ENCODE peak calls at places on chromosomes 12 and 14, in ten cellular contexts. One of them, this sample, is unnamed.

GRCh38 chr12:111640498-111640897 is 41.4 kb upstream of the ATXN2 start:
- DNase-seq in AG09309: no peak
- DNase-seq in A549: no peak
- DNase-seq in cardiac fibroblast: no peak
- DNase-seq in IMR-90: no peak
- DNase-seq in GM12865: no peak
- DNase-seq in CD8-positive, alpha-beta T cell: no peak
- DNase-seq in tibial artery: no peak
- DNase-seq in fibroblast of pulmonary artery: no peak
- DNase-seq in HCT116: no peak
- DNase-seq in this sample: no peak

GRCh38 chr14:38199768-38200167 is 7.9 kb upstream of the SSTR1 start:
- DNase-seq in A549: no peak
- DNase-seq in GM12865: no peak
- DNase-seq in AG09309: no peak
- DNase-seq in HCT116: no peak
- DNase-seq in fibroblast of pulmonary artery: peak; percentile 17
- DNase-seq in CD8-positive, alpha-beta T cell: no peak
- DNase-seq in tibial artery: no peak
- DNase-seq in cardiac fibroblast: peak; percentile 76
- DNase-seq in IMR-90: peak; percentile 72
- DNase-seq in this sample: no peak

GRCh38 chr12:132955094-132955932 is 793 bp downstream of the ZNF605 start:
- DNase-seq in CD8-positive, alpha-beta T cell: no peak
- DNase-seq in IMR-90: peak; percentile 67
- DNase-seq in cardiac fibroblast: peak; percentile 79
- DNase-seq in tibial artery: no peak
- DNase-seq in AG09309: peak; percentile 25
- DNase-seq in fibroblast of pulmonary artery: peak; percentile 68
- DNase-seq in A549: peak; percentile 21
- DNase-seq in GM12865: peak; percentile 54
- DNase-seq in HCT116: no peak
- DNase-seq in this sample: peak; percentile 63

GRCh38 chr14:74756326-74756725 is 6.8 kb upstream of the YLPM1 start:
- DNase-seq in tibial artery: no peak
- DNase-seq in cardiac fibroblast: no peak
- DNase-seq in GM12865: no peak
- DNase-seq in CD8-positive, alpha-beta T cell: no peak
- DNase-seq in A549: no peak
- DNase-seq in IMR-90: no peak
- DNase-seq in HCT116: no peak
- DNase-seq in fibroblast of pulmonary artery: no peak
- DNase-seq in AG09309: no peak
- DNase-seq in this sample: no peak

GRCh38 chr12:42652048-42652447 is 62.5 kb upstream of the PRICKLE1 start:
- DNase-seq in HCT116: no peak
- DNase-seq in GM12865: no peak
- DNase-seq in A549: no peak
- DNase-seq in fibroblast of pulmonary artery: no peak
- DNase-seq in cardiac fibroblast: no peak
- DNase-seq in tibial artery: no peak
- DNase-seq in IMR-90: no peak
- DNase-seq in CD8-positive, alpha-beta T cell: no peak
- DNase-seq in AG09309: no peak
- DNase-seq in this sample: no peak

GRCh38 chr14:103220982-103221641 is 97.9 kb downstream of the TNFAIP2 start:
- DNase-seq in IMR-90: no peak
- DNase-seq in CD8-positive, alpha-beta T cell: no peak
- DNase-seq in tibial artery: no peak
- DNase-seq in cardiac fibroblast: no peak
- DNase-seq in GM12865: no peak
- DNase-seq in AG09309: no peak
- DNase-seq in HCT116: no peak
- DNase-seq in fibroblast of pulmonary artery: no peak
- DNase-seq in A549: no peak
- DNase-seq in this sample: no peak

GRCh38 chr12:60191676-60192359 is 596.0 kb downstream of the SLC16A7 start:
- DNase-seq in HCT116: no peak
- DNase-seq in tibial artery: no peak
- DNase-seq in cardiac fibroblast: peak; percentile 73
- DNase-seq in GM12865: no peak
- DNase-seq in AG09309: no peak
- DNase-seq in CD8-positive, alpha-beta T cell: no peak
- DNase-seq in IMR-90: peak; percentile 64
- DNase-seq in fibroblast of pulmonary artery: peak; percentile 38
- DNase-seq in A549: no peak
- DNase-seq in this sample: peak; percentile 39

GRCh38 chr14:24179961-24180726 is 8.3 kb downstream of the REC8 start:
- DNase-seq in tibial artery: no peak
- DNase-seq in cardiac fibroblast: peak; percentile 88
- DNase-seq in GM12865: no peak
- DNase-seq in fibroblast of pulmonary artery: peak; percentile 88
- DNase-seq in HCT116: no peak
- DNase-seq in A549: no peak
- DNase-seq in IMR-90: peak; percentile 90
- DNase-seq in CD8-positive, alpha-beta T cell: no peak
- DNase-seq in AG09309: peak; percentile 79
- DNase-seq in this sample: peak; percentile 90

GRCh38 chr12:46921048-46921753 is 95.4 kb upstream of the SLC38A4 start:
- DNase-seq in fibroblast of pulmonary artery: peak; percentile 49
- DNase-seq in CD8-positive, alpha-beta T cell: no peak
- DNase-seq in GM12865: no peak
- DNase-seq in tibial artery: no peak
- DNase-seq in cardiac fibroblast: peak; percentile 66
- DNase-seq in A549: no peak
- DNase-seq in AG09309: no peak
- DNase-seq in IMR-90: peak; percentile 82
- DNase-seq in HCT116: no peak
- DNase-seq in this sample: peak; percentile 72

GRCh38 chr12:124861492-124861891 is 2.2 kb downstream of the SCARB1 start:
- DNase-seq in cardiac fibroblast: peak; percentile 87
- DNase-seq in GM12865: peak; percentile 72
- DNase-seq in fibroblast of pulmonary artery: peak; percentile 75
- DNase-seq in AG09309: no peak
- DNase-seq in IMR-90: no peak
- DNase-seq in CD8-positive, alpha-beta T cell: no peak
- DNase-seq in HCT116: peak; percentile 53
- DNase-seq in A549: no peak
- DNase-seq in tibial artery: peak; percentile 82
- DNase-seq in this sample: peak; percentile 77

GRCh38 chr12:106774808-106775524 is 484 bp downstream of the RIC8B start:
- DNase-seq in HCT116: no peak
- DNase-seq in fibroblast of pulmonary artery: no peak
- DNase-seq in CD8-positive, alpha-beta T cell: no peak
- DNase-seq in IMR-90: no peak
- DNase-seq in GM12865: peak; percentile 27
- DNase-seq in AG09309: no peak
- DNase-seq in tibial artery: no peak
- DNase-seq in cardiac fibroblast: no peak
- DNase-seq in A549: no peak
- DNase-seq in this sample: no peak

GRCh38 chr12:47576256-47576655 is 129.6 kb downstream of the RPAP3 start:
- DNase-seq in GM12865: no peak
- DNase-seq in A549: no peak
- DNase-seq in tibial artery: no peak
- DNase-seq in CD8-positive, alpha-beta T cell: no peak
- DNase-seq in AG09309: no peak
- DNase-seq in IMR-90: no peak
- DNase-seq in fibroblast of pulmonary artery: no peak
- DNase-seq in cardiac fibroblast: no peak
- DNase-seq in HCT116: no peak
- DNase-seq in this sample: no peak

GRCh38 chr14:39266589-39266870 is 32.8 kb downstream of the MIA2 start:
- DNase-seq in cardiac fibroblast: no peak
- DNase-seq in fibroblast of pulmonary artery: peak; percentile 47
- DNase-seq in IMR-90: peak; percentile 34
- DNase-seq in CD8-positive, alpha-beta T cell: no peak
- DNase-seq in A549: no peak
- DNase-seq in AG09309: no peak
- DNase-seq in tibial artery: peak; percentile 81
- DNase-seq in GM12865: peak; percentile 82
- DNase-seq in HCT116: no peak
- DNase-seq in this sample: no peak

GRCh38 chr12:72209096-72209495 is 63.1 kb upstream of the TRHDE start:
- DNase-seq in fibroblast of pulmonary artery: no peak
- DNase-seq in GM12865: no peak
- DNase-seq in HCT116: no peak
- DNase-seq in IMR-90: no peak
- DNase-seq in tibial artery: no peak
- DNase-seq in A549: no peak
- DNase-seq in CD8-positive, alpha-beta T cell: no peak
- DNase-seq in AG09309: no peak
- DNase-seq in cardiac fibroblast: no peak
- DNase-seq in this sample: no peak

GRCh38 chr12:112133418-112133817 is 8.1 kb downstream of the TRAFD1 start:
- DNase-seq in cardiac fibroblast: no peak
- DNase-seq in HCT116: no peak
- DNase-seq in tibial artery: no peak
- DNase-seq in AG09309: no peak
- DNase-seq in IMR-90: no peak
- DNase-seq in fibroblast of pulmonary artery: no peak
- DNase-seq in GM12865: no peak
- DNase-seq in CD8-positive, alpha-beta T cell: no peak
- DNase-seq in A549: no peak
- DNase-seq in this sample: no peak

GRCh38 chr12:116520801-116521471 is 38.2 kb upstream of the MAP1LC3B2 start:
- DNase-seq in tibial artery: no peak
- DNase-seq in HCT116: no peak
- DNase-seq in A549: no peak
- DNase-seq in cardiac fibroblast: peak; percentile 46
- DNase-seq in fibroblast of pulmonary artery: peak; percentile 61
- DNase-seq in CD8-positive, alpha-beta T cell: no peak
- DNase-seq in IMR-90: peak; percentile 33
- DNase-seq in AG09309: peak; percentile 76
- DNase-seq in GM12865: no peak
- DNase-seq in this sample: peak; percentile 84
- H3K4me3 ChIP-seq in tibial artery: no peak overlapping the region
- H3K4me3 ChIP-seq in HCT116: peak overlapping the region; percentile 2
- H3K4me3 ChIP-seq in A549: no peak overlapping the region
- H3K4me3 ChIP-seq in cardiac fibroblast: no peak overlapping the region
- H3K4me3 ChIP-seq in fibroblast of pulmonary artery: no peak overlapping the region
- H3K4me3 ChIP-seq in CD8-positive, alpha-beta T cell: no peak overlapping the region
- H3K4me3 ChIP-seq in IMR-90: no peak overlapping the region
- H3K4me3 ChIP-seq in AG09309: peak overlapping the region; percentile 9
- H3K4me3 ChIP-seq in GM12865: no peak overlapping the region
- H3K4me3 ChIP-seq in this sample: no peak overlapping the region

DNA sequence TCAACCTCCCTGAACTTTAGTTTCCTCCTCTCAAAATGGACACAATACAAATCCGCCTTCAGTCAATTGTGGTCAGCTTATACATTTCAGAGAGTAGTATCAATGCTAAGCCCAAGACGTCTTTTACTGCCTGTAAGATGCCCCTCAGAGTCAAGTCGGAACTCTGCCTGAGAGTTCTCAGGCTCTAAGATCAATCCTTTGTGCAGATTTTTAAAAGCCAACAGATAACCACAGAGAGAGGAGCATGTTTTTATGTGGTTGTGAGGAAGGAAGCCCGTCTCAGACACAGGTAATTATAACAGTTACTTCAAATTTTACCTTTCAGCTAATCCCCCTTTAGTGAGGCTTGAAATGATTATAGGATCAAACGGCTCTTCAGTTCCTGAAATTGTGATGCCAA is 91.6 kb downstream of the HELB start:
- DNase-seq in cardiac fibroblast: no peak
- DNase-seq in IMR-90: no peak
- DNase-seq in CD8-positive, alpha-beta T cell: no peak
- DNase-seq in fibroblast of pulmonary artery: no peak
- DNase-seq in AG09309: no peak
- DNase-seq in GM12865: no peak
- DNase-seq in tibial artery: no peak
- DNase-seq in HCT116: no peak
- DNase-seq in A549: no peak
- DNase-seq in this sample: no peak
- TF ChIP-seq CTCF in cardiac fibroblast: no peak
- TF ChIP-seq CTCF in IMR-90: no peak
- TF ChIP-seq CTCF in CD8-positive, alpha-beta T cell: no peak
- TF ChIP-seq CTCF in fibroblast of pulmonary artery: no peak
- TF ChIP-seq CTCF in AG09309: no peak
- TF ChIP-seq CTCF in GM12865: no peak
- TF ChIP-seq CTCF in tibial artery: no peak
- TF ChIP-seq CTCF in HCT116: no peak
- TF ChIP-seq CTCF in A549: no peak
- TF ChIP-seq CTCF in this sample: no peak

DNA sequence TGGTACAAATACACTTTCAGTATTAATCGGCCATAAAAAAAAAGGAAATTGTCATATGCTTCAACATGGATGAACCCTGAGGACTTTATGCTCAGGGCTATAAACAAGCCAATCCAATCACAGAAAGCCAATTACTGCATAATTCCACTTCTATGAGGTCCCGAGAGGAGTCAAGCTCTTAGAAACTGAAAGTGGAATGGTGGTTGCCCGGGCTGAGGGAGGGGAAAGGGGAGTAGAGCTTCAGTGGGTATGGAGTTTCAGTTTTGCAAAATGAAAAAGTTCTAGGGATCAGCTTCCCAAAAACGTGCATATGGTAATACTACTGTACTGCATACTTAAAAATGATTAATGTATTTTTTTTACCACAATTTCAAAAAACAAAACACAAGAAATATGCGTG is 52.0 kb downstream of the RNF34 start:
- DNase-seq in cardiac fibroblast: no peak
- DNase-seq in tibial artery: no peak
- DNase-seq in GM12865: no peak
- DNase-seq in AG09309: no peak
- DNase-seq in HCT116: no peak
- DNase-seq in fibroblast of pulmonary artery: no peak
- DNase-seq in A549: no peak
- DNase-seq in CD8-positive, alpha-beta T cell: no peak
- DNase-seq in IMR-90: no peak
- DNase-seq in this sample: no peak
- H3K4me3 ChIP-seq in cardiac fibroblast: no peak overlapping the region
- H3K4me3 ChIP-seq in tibial artery: peak overlapping the region; percentile 5
- H3K4me3 ChIP-seq in GM12865: no peak overlapping the region
- H3K4me3 ChIP-seq in AG09309: no peak overlapping the region
- H3K4me3 ChIP-seq in HCT116: no peak overlapping the region
- H3K4me3 ChIP-seq in fibroblast of pulmonary artery: no peak overlapping the region
- H3K4me3 ChIP-seq in A549: no peak overlapping the region
- H3K4me3 ChIP-seq in CD8-positive, alpha-beta T cell: no peak overlapping the region
- H3K4me3 ChIP-seq in IMR-90: no peak overlapping the region
- H3K4me3 ChIP-seq in this sample: no peak overlapping the region

DNA sequence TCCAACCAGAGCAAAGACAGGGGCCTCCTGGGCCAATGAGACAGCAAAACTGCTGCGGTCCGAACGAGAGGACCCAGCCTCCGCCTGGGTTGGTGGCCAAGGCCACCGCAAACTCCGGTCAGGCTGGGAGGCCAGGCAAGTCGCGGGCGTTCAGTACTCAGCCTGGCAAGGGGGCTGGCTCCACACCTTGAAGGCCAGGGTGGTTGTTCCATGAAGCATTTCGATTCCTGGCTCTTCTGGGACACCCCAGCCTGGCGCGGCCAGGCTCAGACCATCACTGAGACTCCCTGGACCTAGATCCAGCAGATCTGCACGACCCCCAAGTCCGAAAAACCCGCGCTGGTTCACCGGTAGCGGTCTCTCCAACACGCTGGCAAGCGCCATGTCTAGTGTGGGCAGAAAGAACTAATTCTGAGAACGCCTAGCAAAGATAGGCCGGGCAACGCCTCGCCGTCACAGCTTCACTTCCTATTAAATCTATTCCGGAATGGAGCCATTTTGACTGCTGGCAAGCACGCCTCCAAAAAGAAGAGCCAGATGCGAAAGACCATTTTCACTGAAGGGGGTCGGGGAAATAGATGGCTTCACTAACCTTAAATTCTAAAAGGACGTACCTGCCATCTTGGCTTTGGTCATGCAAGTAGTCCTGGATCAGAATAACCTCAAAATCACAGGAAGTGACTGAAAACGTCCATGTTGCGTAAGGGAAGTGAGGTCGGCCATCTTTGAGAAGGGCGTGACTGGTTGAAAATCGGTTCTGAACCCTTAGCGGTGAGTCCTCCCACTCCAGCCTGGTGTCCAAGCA is at the start of gene PSMB5:
- DNase-seq in HCT116: peak; percentile 98
- DNase-seq in A549: peak; percentile 98
- DNase-seq in tibial artery: peak; percentile 94
- DNase-seq in cardiac fibroblast: peak; percentile 98
- DNase-seq in IMR-90: peak; percentile 96
- DNase-seq in CD8-positive, alpha-beta T cell: peak; percentile 79
- DNase-seq in fibroblast of pulmonary artery: peak; percentile 97
- DNase-seq in GM12865: peak; percentile 98
- DNase-seq in AG09309: peak; percentile 85
- DNase-seq in this sample: peak; percentile 97
- TF ChIP-seq CTCF in HCT116: no peak
- TF ChIP-seq CTCF in A549: no peak
- TF ChIP-seq CTCF in tibial artery: no peak
- TF ChIP-seq CTCF in cardiac fibroblast: no peak
- TF ChIP-seq CTCF in IMR-90: no peak
- TF ChIP-seq CTCF in CD8-positive, alpha-beta T cell: no peak
- TF ChIP-seq CTCF in fibroblast of pulmonary artery: no peak
- TF ChIP-seq CTCF in GM12865: no peak
- TF ChIP-seq CTCF in AG09309: no peak
- TF ChIP-seq CTCF in this sample: no peak